ENCODE peak calls at places on chromosomes 6 and 20, in four cellular contexts. K, P, M and W are unnamed samples.

GRCh38 chr6:79048611-79049010 is 29.4 kb downstream of the PHIP start:
- DNase-seq in K (peak; percentile 6), P (no peak), M (no peak), W (no peak)

GRCh38 chr20:15611579-15611978 is 961.7 kb downstream of the KIF16B start:
- DNase-seq in K (no peak), P (no peak), M (no peak), W (no peak)

GRCh38 chr6:106097368-106098231 is 11.5 kb downstream of the PRDM1 start:
- DNase-seq in K (peak; percentile 68), P (peak; percentile 66), M (no peak), W (no peak)

GRCh38 chr6:31063906-31064435 is 48.4 kb downstream of the C6orf15 start:
- DNase-seq in K (no peak), P (no peak), M (no peak), W (no peak)

GRCh38 chr6:143258945-143259344 is 191.6 kb downstream of the ADAT2 start:
- DNase-seq in K (no peak), P (no peak), M (no peak), W (no peak)

GRCh38 chr6:31122803-31123706 is 2.8 kb upstream of the CDSN start:
- DNase-seq in K (no peak), P (no peak), M (peak; percentile 87), W (no peak)

GRCh38 chr6:3782876-3783832 is 31.6 kb upstream of the PXDC1 start:
- DNase-seq in K (no peak), P (no peak), M (no peak), W (no peak)

GRCh38 chr20:56343861-56344381 is 14.9 kb upstream of the FAM210B start:
- DNase-seq in K (peak; percentile 24), P (peak; percentile 33), M (peak; percentile 37), W (peak; percentile 81)

GRCh38 chr6:74931567-74931966 is 274.3 kb downstream of the COL12A1 start:
- DNase-seq in K (no peak), P (no peak), M (no peak), W (no peak)

GRCh38 chr20:11544029-11544678 is 373.5 kb upstream of the BTBD3 start:
- DNase-seq in K (peak; percentile 17), P (no peak), M (no peak), W (no peak)

GRCh38 chr6:36729169-36729549 is 31.5 kb downstream of the RAB44 start:
- DNase-seq in K (no peak), P (no peak), M (no peak), W (no peak)

GRCh38 chr20:35741892-35742740 is at the start of gene RBM39:
- DNase-seq in K (peak; percentile 100), P (peak; percentile 100), M (peak; percentile 100), W (peak; percentile 99)

GRCh38 chr6:30325873-30326445 is 768 bp upstream of the TRIM39 start:
- DNase-seq in K (peak; percentile 78), P (peak; percentile 76), M (peak; percentile 46), W (no peak)

GRCh38 chr6:25449774-25450173 is 170.6 kb downstream of the CARMIL1 start:
- DNase-seq in K (no peak), P (no peak), M (no peak), W (no peak)

GRCh38 chr6:20840675-20841074 is 306.4 kb downstream of the CDKAL1 start:
- DNase-seq in K (no peak), P (no peak), M (no peak), W (no peak)

GRCh38 chr6:109428889-109429477 is 11.4 kb downstream of the PPIL6 start:
- DNase-seq in K (no peak), P (no peak), M (no peak), W (no peak)

GRCh38 chr20:33279261-33279910 is 3.6 kb upstream of the BPIFB1 start:
- DNase-seq in K (no peak), P (no peak), M (no peak), W (no peak)

GRCh38 chr6:30325150-30325872 is 1.4 kb upstream of the TRIM39 start:
- DNase-seq in K (no peak), P (peak; percentile 92), M (peak; percentile 46), W (no peak)

GRCh38 chr6:112017169-112017568 is 36.7 kb upstream of the CCN6 start:
- DNase-seq in K (no peak), P (no peak), M (no peak), W (no peak)

GRCh38 chr6:118580585-118581419 is 32.7 kb downstream of the PLN start:
- DNase-seq in K (peak; percentile 36), P (peak; percentile 21), M (no peak), W (no peak)

GRCh38 chr6:70673601-70674000 is 5.9 kb downstream of the SMAP1 start:
- DNase-seq in K (no peak), P (no peak), M (no peak), W (no peak)

GRCh38 chr6:100665041-100665380 is 200.3 kb upstream of the SIM1 start:
- DNase-seq in K (no peak), P (no peak), M (no peak), W (no peak)

GRCh38 chr6:15249371-15250019 is 3.6 kb downstream of the JARID2 start:
- DNase-seq in K (no peak), P (no peak), M (no peak), W (no peak)

GRCh38 chr20:36779656-36780025 is 6.1 kb upstream of the DSN1 start:
- DNase-seq in K (no peak), P (no peak), M (no peak), W (no peak)

GRCh38 chr6:36784379-36784636 is 54.9 kb downstream of the CPNE5 start:
- DNase-seq in K (no peak), P (no peak), M (no peak), W (no peak)

GRCh38 chr6:63442870-63443269 is 123.1 kb upstream of the LGSN start:
- DNase-seq in K (no peak), P (no peak), M (no peak), W (no peak)

GRCh38 chr6:45741437-45742166 is 274.1 kb downstream of the CLIC5 start:
- DNase-seq in K (peak; percentile 30), P (no peak), M (peak; percentile 28), W (no peak)

GRCh38 chr6:154605207-154605877 is 94.9 kb upstream of the CNKSR3 start:
- DNase-seq in K (no peak), P (no peak), M (no peak), W (no peak)

GRCh38 chr20:17650301-17650761 is 31.7 kb downstream of the RRBP1 start:
- DNase-seq in K (no peak), P (no peak), M (no peak), W (no peak)

GRCh38 chr6:7155871-7156579 is 48.3 kb downstream of the RREB1 start:
- DNase-seq in K (no peak), P (no peak), M (no peak), W (no peak)

GRCh38 chr6:144362042-144363018 is 77.2 kb downstream of the UTRN start:
- DNase-seq in K (no peak), P (no peak), M (no peak), W (no peak)

GRCh38 chr6:38155144-38155543 is 335.6 kb downstream of the ZFAND3 start:
- DNase-seq in K (no peak), P (no peak), M (no peak), W (no peak)

GRCh38 chr6:16676978-16677377 is 84.3 kb downstream of the ATXN1 start:
- DNase-seq in K (no peak), P (no peak), M (no peak), W (no peak)

DNA sequence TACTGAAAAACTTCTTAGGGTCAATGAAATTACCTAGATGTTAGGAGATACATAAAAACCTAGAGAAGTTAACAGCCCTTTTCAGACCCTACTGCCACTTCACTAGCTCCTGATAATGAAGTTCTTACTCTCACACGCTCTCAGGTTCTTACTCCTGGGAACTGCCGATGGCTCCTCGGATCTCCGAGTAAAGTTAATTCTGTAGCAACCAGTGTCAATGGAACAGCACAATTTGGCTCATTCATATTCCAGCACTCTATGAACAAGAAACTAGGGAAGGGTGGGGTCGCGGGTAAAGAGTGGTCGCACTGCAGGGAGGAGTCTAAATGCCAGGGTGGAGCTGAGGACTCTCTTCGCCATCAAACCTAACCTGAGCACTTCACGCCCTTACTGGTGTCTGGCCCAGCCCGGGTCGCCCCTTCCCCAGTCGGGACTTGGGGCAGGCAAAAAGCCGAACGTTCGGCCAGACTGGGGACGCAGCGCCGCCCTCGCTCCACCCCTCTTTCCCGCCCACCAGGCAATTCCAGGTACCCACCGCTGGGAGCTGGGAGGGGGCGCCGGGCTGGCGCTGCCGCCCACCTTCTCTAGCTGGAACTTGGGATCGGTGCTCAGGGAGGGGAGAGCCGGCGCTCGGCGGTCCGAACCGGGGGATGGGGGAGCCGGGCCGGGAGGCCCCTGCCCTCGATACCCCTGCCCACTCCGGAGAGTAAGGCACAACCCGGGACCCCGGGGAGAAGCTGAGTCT is 744 bp downstream of the RAB23 start:
- DNase-seq in K (peak; percentile 67), P (peak; percentile 39), M (peak; percentile 64), W (peak; percentile 73)
- TF ChIP-seq CTCF in K (peak; percentile 59), P (peak; percentile 29), M (no peak), W (peak; percentile 69)

DNA sequence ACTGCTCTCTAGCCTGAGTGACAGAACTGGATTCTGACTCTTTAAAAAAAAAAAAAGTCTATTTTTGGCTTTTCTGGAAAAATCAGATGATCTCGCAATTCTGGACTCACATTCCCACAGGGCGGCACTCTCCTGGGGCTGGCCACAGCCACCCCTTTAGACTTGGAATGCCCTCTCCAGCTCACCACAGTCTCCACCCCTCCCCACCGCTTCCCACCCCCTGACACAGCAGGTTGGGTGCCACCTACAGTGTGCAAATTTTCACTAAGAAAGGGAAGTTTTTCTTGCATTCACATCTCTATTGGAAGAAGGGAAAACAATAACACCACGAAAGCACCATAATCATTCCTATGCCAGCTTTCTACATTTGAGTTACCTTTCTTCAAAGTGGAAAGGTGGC is 15.4 kb downstream of the PDRG1 start:
- DNase-seq in K (no peak), P (no peak), M (no peak), W (no peak)
- TF ChIP-seq CTCF in K (no peak), P (no peak), M (no peak), W (no peak)

GRCh38 chr6:137870744-137871247 is 3.7 kb downstream of the TNFAIP3 start:
- DNase-seq in K (peak; percentile 53), P (no peak), M (no peak), W (no peak)
- TF ChIP-seq CTCF in K (peak; percentile 38), P (no peak), M (no peak), W (peak; percentile 31)

DNA sequence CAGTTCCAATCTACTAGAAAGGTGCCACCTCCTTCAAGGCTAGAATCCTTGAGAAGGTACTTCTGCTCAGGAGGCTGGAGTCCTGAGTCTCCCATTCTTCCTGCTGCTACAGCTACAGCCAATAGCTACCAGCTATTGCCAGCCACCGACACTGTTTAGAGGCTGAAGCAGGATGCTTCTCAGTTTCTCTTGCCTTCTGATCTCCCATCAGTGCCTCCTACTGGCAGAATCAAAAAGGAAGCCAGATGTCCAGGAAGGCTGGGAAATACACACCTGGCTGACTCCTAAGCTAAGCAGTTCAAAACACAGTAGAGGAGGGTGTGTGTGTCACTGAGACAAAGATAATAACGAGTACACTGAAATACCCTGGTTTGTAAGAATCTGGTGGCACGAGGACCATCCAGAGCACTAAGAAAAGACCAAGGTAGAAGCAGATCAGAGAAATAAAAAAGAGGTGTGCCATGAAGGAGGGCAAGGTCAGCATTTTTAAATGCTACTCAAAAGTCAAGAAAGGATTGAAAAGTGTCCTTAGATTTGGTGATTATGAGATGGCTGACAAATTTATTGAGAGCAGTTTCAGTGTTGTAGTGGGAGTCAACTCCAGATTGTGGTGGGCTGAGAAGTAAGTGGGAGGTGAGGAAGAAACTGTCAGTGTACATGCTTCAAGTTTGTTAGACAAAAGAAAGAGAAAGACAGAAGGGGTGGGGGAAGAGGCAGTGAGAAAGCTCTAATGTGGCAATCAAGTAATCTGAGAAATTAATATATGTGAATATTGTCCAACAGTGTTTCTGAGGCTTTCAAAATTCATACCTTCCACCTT is 2.3 kb upstream of the HLA-DMA start:
- DNase-seq in K (no peak), P (peak; percentile 34), M (no peak), W (no peak)
- TF ChIP-seq CTCF in K (peak; percentile 46), P (peak; percentile 48), M (no peak), W (peak; percentile 47)

GRCh38 chr6:18488004-18488403 is 100.9 kb downstream of the RNF144B start:
- DNase-seq in K (no peak), P (no peak), M (no peak), W (no peak)
- TF ChIP-seq CTCF in K (no peak), P (no peak), M (no peak), W (no peak)